ENCODE peak calls at places on chromosomes 2 and 18, in nine cellular contexts. F, Z, B, C, S, U, M, V and X are unnamed samples.
A peak's percentile ranks its signal among the peaks of the same experiment; 100 is the strongest.

GRCh38 chr2:62221141-62221540 is 25.2 kb downstream of the B3GNT2 start:
- DNase-seq in F (no peak), Z (no peak), B (no peak), C (no peak), S (no peak), U (no peak), M (no peak), V (no peak), X (peak; percentile 0)

GRCh38 chr2:199659207-199659606 is 191.8 kb downstream of the FTCDNL1 start:
- DNase-seq in F (no peak), Z (no peak), B (peak; percentile 80), C (no peak), S (no peak), U (peak; percentile 72), M (peak; percentile 8), V (no peak), X (no peak)

GRCh38 chr2:46339676-46340459 is 42.7 kb downstream of the EPAS1 start:
- DNase-seq in F (no peak), Z (no peak), B (peak; percentile 74), C (no peak), S (no peak), U (no peak), M (no peak), V (no peak), X (no peak)

GRCh38 chr2:13035866-13036265 is 319.1 kb downstream of the TRIB2 start:
- DNase-seq in F (no peak), Z (no peak), B (no peak), C (no peak), S (no peak), U (no peak), M (no peak), V (no peak), X (no peak)

GRCh38 chr2:151060334-151060733 is 201.3 kb downstream of the RBM43 start:
- DNase-seq in F (no peak), Z (no peak), B (no peak), C (no peak), S (no peak), U (no peak), M (no peak), V (no peak), X (no peak)

GRCh38 chr18:3002766-3003165 is 10.2 kb downstream of the LPIN2 start:
- DNase-seq in F (no peak), Z (no peak), B (no peak), C (no peak), S (no peak), U (no peak), M (no peak), V (no peak), X (no peak)

GRCh38 chr18:8003878-8004675 is 437.0 kb downstream of the PTPRM start:
- DNase-seq in F (no peak), Z (no peak), B (no peak), C (no peak), S (no peak), U (no peak), M (no peak), V (no peak), X (no peak)

GRCh38 chr2:207807516-207807915 is 37.8 kb upstream of the FZD5 start:
- DNase-seq in F (no peak), Z (no peak), B (no peak), C (no peak), S (peak; percentile 30), U (no peak), M (no peak), V (no peak), X (no peak)

GRCh38 chr2:201452856-201453643 is 1.5 kb downstream of the STRADB start:
- DNase-seq in F (no peak), Z (no peak), B (no peak), C (no peak), S (no peak), U (no peak), M (no peak), V (no peak), X (no peak)

GRCh38 chr2:135948642-135949355 is 36.6 kb downstream of the DARS1 start:
- DNase-seq in F (no peak), Z (no peak), B (no peak), C (no peak), S (no peak), U (no peak), M (no peak), V (no peak), X (no peak)

GRCh38 chr2:27400348-27401135 is 8.8 kb downstream of the PPM1G start:
- DNase-seq in F (no peak), Z (no peak), B (no peak), C (no peak), S (no peak), U (no peak), M (no peak), V (no peak), X (no peak)

GRCh38 chr2:105815401-105815800 is 70.7 kb downstream of the NCK2 start:
- DNase-seq in F (no peak), Z (no peak), B (no peak), C (no peak), S (no peak), U (no peak), M (no peak), V (no peak), X (no peak)

GRCh38 chr2:127675335-127676261 is at the start of gene LIMS2:
- DNase-seq in F (no peak), Z (no peak), B (no peak), C (no peak), S (no peak), U (peak; percentile 60), M (no peak), V (no peak), X (no peak)

GRCh38 chr18:513826-514530 is 13.5 kb upstream of the COLEC12 start:
- DNase-seq in F (no peak), Z (no peak), B (no peak), C (no peak), S (no peak), U (no peak), M (no peak), V (no peak), X (no peak)

GRCh38 chr2:216316743-216317142 is 55.5 kb downstream of the MARCHF4 start:
- DNase-seq in F (no peak), Z (no peak), B (no peak), C (no peak), S (no peak), U (no peak), M (no peak), V (no peak), X (no peak)

GRCh38 chr2:11938196-11938595 is 191.8 kb downstream of the LPIN1 start:
- DNase-seq in F (no peak), Z (no peak), B (no peak), C (no peak), S (no peak), U (no peak), M (no peak), V (no peak), X (no peak)

GRCh38 chr2:191311156-191311555 is 66.0 kb downstream of the MYO1B start:
- DNase-seq in F (no peak), Z (no peak), B (no peak), C (no peak), S (no peak), U (no peak), M (no peak), V (no peak), X (no peak)

GRCh38 chr2:28632791-28633190 is 118.8 kb upstream of the PPP1CB start:
- DNase-seq in F (no peak), Z (no peak), B (no peak), C (no peak), S (no peak), U (no peak), M (no peak), V (no peak), X (no peak)

GRCh38 chr18:58544616-58545337 is 84.1 kb downstream of the ALPK2 start:
- DNase-seq in F (no peak), Z (no peak), B (no peak), C (no peak), S (no peak), U (no peak), M (peak; percentile 25), V (no peak), X (no peak)

GRCh38 chr18:33837191-33837590 is 259.2 kb downstream of the ASXL3 start:
- DNase-seq in F (no peak), Z (no peak), B (no peak), C (no peak), S (no peak), U (no peak), M (no peak), V (no peak), X (peak; percentile 86)

GRCh38 chr2:233802132-233802815 is 24.1 kb downstream of the MROH2A start:
- DNase-seq in F (no peak), Z (no peak), B (no peak), C (no peak), S (no peak), U (no peak), M (no peak), V (no peak), X (no peak)